ENCODE peak calls at places on chromosomes 11 and 22, in nine cellular contexts. M is stomach; T is neuronal stem cell; O is CD8-positive, alpha-beta T cell; U is pancreas; K is heart left ventricle; Y is OCI-LY7; B is gastrocnemius medialis; P is neural progenitor cell. N is an unnamed sample. For H3K9me3, the result is how much of the 10 kb centered on the place peaks cover.

GRCh38 chr11:31340903-31341572 is 28.5 kb downstream of the DCDC1 start:
- DNase-seq in M (no peak), T (no peak), O (no peak), U (no peak), K (no peak), Y (peak), B (no peak), P (peak), N (no peak)

GRCh38 chr22:29004647-29005371 is 56.8 kb downstream of the C22orf31 start:
- DNase-seq in M (peak), T (peak), O (no peak), U (peak), K (peak), Y (no peak), B (peak), P (peak), N (no peak)

GRCh38 chr11:107017433-107018227 is 646 bp downstream of the GUCY1A2 start:
- DNase-seq in M (no peak), T (peak), O (no peak), U (peak), K (peak), Y (no peak), B (peak), P (peak), N (no peak)

GRCh38 chr11:33544593-33545373 is 155.8 kb downstream of the C11orf91 start:
- DNase-seq in M (no peak), T (no peak), O (no peak), U (no peak), K (no peak), Y (no peak), B (no peak), P (no peak), N (no peak)

GRCh38 chr11:130581631-130582030 is 133.2 kb downstream of the ADAMTS15 start:
- DNase-seq in M (no peak), T (no peak), O (no peak), U (no peak), K (no peak), Y (no peak), B (no peak), P (no peak), N (no peak)

GRCh38 chr11:15727125-15727524 is 612.4 kb downstream of the INSC start:
- DNase-seq in M (no peak), T (no peak), O (no peak), U (no peak), K (no peak), Y (no peak), B (no peak), P (no peak), N (no peak)

GRCh38 chr11:3837793-3838192 is 3.0 kb downstream of the RHOG start:
- DNase-seq in M (peak), T (no peak), O (no peak), U (no peak), K (peak), Y (no peak), B (peak), P (no peak), N (no peak)

GRCh38 chr11:128146926-128147605 is 440.3 kb downstream of the ETS1 start:
- DNase-seq in M (no peak), T (no peak), O (no peak), U (no peak), K (no peak), Y (no peak), B (no peak), P (no peak), N (no peak)

GRCh38 chr11:112881461-112881860 is 79.8 kb upstream of the NCAM1 start:
- DNase-seq in M (peak), T (peak), O (no peak), U (peak), K (peak), Y (no peak), B (peak), P (peak), N (no peak)

GRCh38 chr11:108009497-108010360 is 1.0 kb downstream of the CUL5 start:
- DNase-seq in M (peak), T (no peak), O (no peak), U (no peak), K (no peak), Y (peak), B (no peak), P (peak), N (no peak)

GRCh38 chr11:19753451-19754041 is 40.9 kb downstream of the NAV2 start:
- DNase-seq in M (peak), T (no peak), O (no peak), U (no peak), K (no peak), Y (no peak), B (no peak), P (no peak), N (no peak)

GRCh38 chr22:50621948-50622722 is 5.8 kb downstream of the ARSA start:
- DNase-seq in M (peak), T (no peak), O (peak), U (no peak), K (no peak), Y (peak), B (no peak), P (peak), N (no peak)

GRCh38 chr22:29030016-29030617 is 31.5 kb downstream of the C22orf31 start:
- DNase-seq in M (peak), T (peak), O (no peak), U (no peak), K (no peak), Y (no peak), B (no peak), P (no peak), N (no peak)

GRCh38 chr11:10348650-10349280 is 43.9 kb downstream of the ADM start:
- DNase-seq in M (no peak), T (no peak), O (no peak), U (no peak), K (no peak), Y (no peak), B (peak), P (no peak), N (no peak)

GRCh38 chr11:117300773-117301172 is 9.6 kb downstream of the BACE1-AS start:
- DNase-seq in M (no peak), T (no peak), O (no peak), U (no peak), K (no peak), Y (no peak), B (no peak), P (no peak), N (no peak)

GRCh38 chr11:75142714-75143419 is 8.0 kb upstream of the SLCO2B1 start:
- DNase-seq in M (peak), T (no peak), O (peak), U (no peak), K (peak), Y (peak), B (peak), P (no peak), N (peak)

GRCh38 chr11:104096900-104097299 is 60.5 kb downstream of the DDI1 start:
- DNase-seq in M (no peak), T (no peak), O (no peak), U (no peak), K (peak), Y (no peak), B (no peak), P (no peak), N (no peak)

GRCh38 chr11:45041556-45041955 is 90.9 kb upstream of the TP53I11 start:
- DNase-seq in M (no peak), T (no peak), O (no peak), U (no peak), K (no peak), Y (no peak), B (no peak), P (peak), N (no peak)

GRCh38 chr11:125022551-125022950 is 40.6 kb upstream of the SLC37A2 start:
- DNase-seq in M (no peak), T (no peak), O (no peak), U (no peak), K (no peak), Y (no peak), B (no peak), P (no peak), N (no peak)

GRCh38 chr11:2517016-2517385 is 72.2 kb downstream of the KCNQ1 start:
- DNase-seq in M (no peak), T (no peak), O (peak), U (peak), K (peak), Y (no peak), B (peak), P (no peak), N (no peak)

GRCh38 chr11:21195995-21196394 is 526.6 kb downstream of the NELL1 start:
- DNase-seq in M (no peak), T (no peak), O (no peak), U (no peak), K (no peak), Y (no peak), B (no peak), P (no peak), N (no peak)

GRCh38 chr11:4826425-4826824 is 5.3 kb downstream of the OR51F2 start:
- DNase-seq in M (no peak), T (no peak), O (no peak), U (no peak), K (no peak), Y (no peak), B (no peak), P (peak), N (no peak)

GRCh38 chr11:2796508-2797180 is 88.9 kb downstream of the CDKN1C start:
- DNase-seq in M (no peak), T (no peak), O (no peak), U (peak), K (peak), Y (no peak), B (peak), P (no peak), N (no peak)

GRCh38 chr11:91308069-91308468 is 916.5 kb upstream of the FAT3 start:
- DNase-seq in M (no peak), T (no peak), O (no peak), U (no peak), K (no peak), Y (no peak), B (no peak), P (no peak), N (no peak)

GRCh38 chr11:94910779-94911178 is 62.6 kb downstream of the CWC15 start:
- DNase-seq in M (no peak), T (no peak), O (no peak), U (no peak), K (no peak), Y (no peak), B (no peak), P (no peak), N (no peak)

GRCh38 chr11:113168358-113168757 is 146.0 kb upstream of the TTC12 start:
- DNase-seq in M (no peak), T (no peak), O (no peak), U (no peak), K (no peak), Y (no peak), B (no peak), P (no peak), N (no peak)

GRCh38 chr11:64661146-64661545 is 61.9 kb downstream of the NRXN2 start:
- DNase-seq in M (no peak), T (no peak), O (no peak), U (no peak), K (peak), Y (no peak), B (peak), P (no peak), N (no peak)

GRCh38 chr11:132037961-132038360 is 667.5 kb downstream of the NTM start:
- DNase-seq in M (no peak), T (no peak), O (no peak), U (no peak), K (no peak), Y (no peak), B (no peak), P (no peak), N (no peak)

DNA sequence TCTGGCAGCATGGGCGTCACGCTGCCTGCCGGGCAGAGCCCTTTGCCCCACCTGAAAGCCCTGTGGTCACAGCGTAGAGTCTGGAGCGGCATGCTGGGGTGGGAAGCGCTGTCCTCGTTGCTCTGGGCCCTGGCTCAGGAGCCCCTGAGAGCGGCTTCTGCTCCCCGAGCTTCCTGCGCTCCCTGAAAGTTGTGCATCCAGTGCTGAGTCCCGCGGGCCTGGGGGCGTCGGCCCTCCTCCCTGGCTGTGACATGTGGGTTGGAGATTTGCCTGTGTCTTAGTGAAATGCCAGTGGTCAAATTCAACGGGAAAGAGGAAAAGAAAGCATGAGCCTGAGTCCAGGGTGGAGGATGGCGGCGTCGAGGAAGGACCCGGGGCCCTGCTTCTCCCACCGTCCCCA is 1208.0 kb downstream of the BRD1 start:
- DNase-seq in M (no peak), T (no peak), O (no peak), U (no peak), K (no peak), Y (no peak), B (no peak), P (no peak), N (no peak)
- H3K9me3 ChIP-seq in M (under half), T (under half), O (under half), U (under half), K (under half), Y (under half), B (under half), P (under half), N (under half)

GRCh38 chr22:47624277-47625012 is 862.0 kb downstream of the TBC1D22A start:
- DNase-seq in M (no peak), T (no peak), O (no peak), U (no peak), K (no peak), Y (no peak), B (no peak), P (no peak), N (no peak)

GRCh38 chr22:47623056-47623739 is 860.7 kb downstream of the TBC1D22A start:
- DNase-seq in M (no peak), T (no peak), O (no peak), U (no peak), K (no peak), Y (no peak), B (no peak), P (no peak), N (no peak)

GRCh38 chr22:47621253-47621652 is 858.8 kb downstream of the TBC1D22A start:
- DNase-seq in M (no peak), T (no peak), O (no peak), U (no peak), K (no peak), Y (no peak), B (no peak), P (no peak), N (no peak)

GRCh38 chr22:47623740-47624103 is 861.3 kb downstream of the TBC1D22A start:
- DNase-seq in M (peak), T (no peak), O (no peak), U (no peak), K (no peak), Y (no peak), B (no peak), P (no peak), N (no peak)

DNA sequence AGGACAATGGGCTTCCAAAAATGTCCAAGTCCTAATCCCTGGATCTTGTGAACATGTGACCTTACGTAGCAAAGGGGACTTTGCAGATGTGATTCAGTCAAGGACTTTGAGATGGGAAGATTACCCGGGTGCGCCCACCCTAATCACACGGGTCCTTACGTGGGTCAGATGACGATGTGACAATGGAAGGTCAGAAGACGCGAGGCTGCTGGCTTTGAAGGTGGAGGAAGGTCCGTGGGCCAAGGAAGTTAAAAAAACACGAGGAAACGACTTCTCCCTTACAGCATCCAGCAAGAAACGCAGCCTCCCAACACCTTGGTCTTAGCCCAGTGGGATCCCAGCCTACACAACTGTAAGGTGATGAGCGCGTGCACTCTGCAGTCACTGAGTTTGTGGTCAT is 860.1 kb downstream of the TBC1D22A start:
- DNase-seq in M (peak), T (no peak), O (no peak), U (no peak), K (no peak), Y (no peak), B (no peak), P (no peak), N (no peak)
- H3K9me3 ChIP-seq in M (under half), T (under half), O (under half), U (under half), K (under half), Y (under half), B (under half), P (under half), N (under half)

DNA sequence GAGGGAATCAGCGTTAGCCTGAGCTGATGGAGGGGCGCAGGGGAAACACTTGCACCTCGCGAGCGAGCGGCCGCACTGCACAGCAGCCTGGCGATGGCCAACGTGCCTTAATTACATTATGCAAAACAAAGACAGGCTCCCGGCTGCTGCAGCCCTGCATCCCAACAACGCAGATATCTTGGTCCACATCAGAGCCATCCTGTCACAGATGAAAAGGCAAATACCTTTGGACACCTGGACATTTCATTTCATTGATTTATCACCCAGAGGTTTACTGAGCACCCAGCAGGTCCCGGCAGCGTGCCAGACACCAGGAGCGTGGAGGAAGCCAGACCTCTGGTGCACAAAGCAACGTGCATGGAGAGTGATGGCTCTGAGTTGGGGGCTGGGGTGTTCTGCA is 843.0 kb downstream of the TBC1D22A start:
- DNase-seq in M (peak), T (no peak), O (no peak), U (no peak), K (no peak), Y (no peak), B (no peak), P (no peak), N (no peak)
- H3K9me3 ChIP-seq in M (under half), T (under half), O (under half), U (under half), K (under half), Y (under half), B (under half), P (under half), N (under half)

DNA sequence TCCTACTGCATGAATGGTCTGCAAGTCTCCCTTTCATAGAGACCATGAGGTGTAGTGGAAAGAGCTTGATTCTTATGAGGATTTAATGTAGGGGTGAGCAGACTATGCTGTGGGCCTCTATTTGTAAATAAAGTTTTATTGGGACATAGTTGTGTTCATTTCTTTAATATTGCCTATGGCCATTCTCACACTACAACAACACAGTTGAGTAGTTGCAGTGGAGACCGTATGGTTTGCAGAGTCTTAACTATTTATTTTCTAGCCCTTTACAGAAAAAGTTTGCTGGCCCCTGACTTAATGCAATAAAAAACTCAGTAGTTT is 106.2 kb downstream of the ATXN10 start:
- DNase-seq in M (no peak), T (no peak), O (no peak), U (no peak), K (no peak), Y (no peak), B (no peak), P (no peak), N (no peak)
- H3K9me3 ChIP-seq in M (under half), T (under half), O (under half), U (under half), K (under half), Y (under half), B (under half), P (under half), N (under half)

GRCh38 chr22:49234459-49234858 is 593.2 kb downstream of the BRD1 start:
- DNase-seq in M (no peak), T (no peak), O (no peak), U (no peak), K (no peak), Y (no peak), B (no peak), P (no peak), N (no peak)
- H3K9me3 ChIP-seq in M (under half), T (under half), O (under half), U (under half), K (under half), Y (under half), B (under half), P (under half), N (under half)

N was measured in T-helper 17 cell.